ENCODE peak calls at places on chromosomes 11 and 22, in nine cellular contexts. One of them, this sample, is unnamed.

GRCh38 chr11:32704261-32704660 is 90.2 kb downstream of the CCDC73 start:
- DNase-seq in fibroblast of the conjunctiva: no peak
- DNase-seq in HCT116: no peak
- DNase-seq in uterus: no peak
- DNase-seq in GM12892: no peak
- DNase-seq in NCI-H748 treated with DMSO at 0.1 percent for 48 hours: no peak
- DNase-seq in activated CD4-positive, alpha-beta memory T cell treated with anti-CD3 and anti-CD28 coated beads for 36 hours: no peak
- DNase-seq in MCF 10A: no peak
- DNase-seq in AG09319: no peak
- DNase-seq in this sample: no peak

GRCh38 chr11:12573707-12574106 is 100.5 kb upstream of the TEAD1 start:
- DNase-seq in activated CD4-positive, alpha-beta memory T cell treated with anti-CD3 and anti-CD28 coated beads for 36 hours: no peak
- DNase-seq in HCT116: no peak
- DNase-seq in GM12892: no peak
- DNase-seq in NCI-H748 treated with DMSO at 0.1 percent for 48 hours: no peak
- DNase-seq in MCF 10A: no peak
- DNase-seq in uterus: no peak
- DNase-seq in AG09319: no peak
- DNase-seq in fibroblast of the conjunctiva: no peak
- DNase-seq in this sample: no peak

GRCh38 chr22:29907753-29908515 is 25.0 kb downstream of the MTMR3 start:
- DNase-seq in uterus: peak
- DNase-seq in fibroblast of the conjunctiva: peak
- DNase-seq in HCT116: peak
- DNase-seq in MCF 10A: peak
- DNase-seq in NCI-H748 treated with DMSO at 0.1 percent for 48 hours: no peak
- DNase-seq in activated CD4-positive, alpha-beta memory T cell treated with anti-CD3 and anti-CD28 coated beads for 36 hours: peak
- DNase-seq in GM12892: no peak
- DNase-seq in AG09319: peak
- DNase-seq in this sample: no peak

GRCh38 chr22:27560781-27561180 is 240.8 kb downstream of the MN1 start:
- DNase-seq in activated CD4-positive, alpha-beta memory T cell treated with anti-CD3 and anti-CD28 coated beads for 36 hours: no peak
- DNase-seq in NCI-H748 treated with DMSO at 0.1 percent for 48 hours: no peak
- DNase-seq in fibroblast of the conjunctiva: no peak
- DNase-seq in uterus: no peak
- DNase-seq in HCT116: no peak
- DNase-seq in MCF 10A: no peak
- DNase-seq in GM12892: no peak
- DNase-seq in AG09319: no peak
- DNase-seq in this sample: no peak

GRCh38 chr11:65150513-65151271 is 16.4 kb upstream of the SYVN1 start:
- DNase-seq in fibroblast of the conjunctiva: peak
- DNase-seq in AG09319: no peak
- DNase-seq in MCF 10A: peak
- DNase-seq in activated CD4-positive, alpha-beta memory T cell treated with anti-CD3 and anti-CD28 coated beads for 36 hours: peak
- DNase-seq in NCI-H748 treated with DMSO at 0.1 percent for 48 hours: no peak
- DNase-seq in uterus: peak
- DNase-seq in GM12892: no peak
- DNase-seq in HCT116: peak
- DNase-seq in this sample: no peak

GRCh38 chr11:46293616-46294015 is 16.2 kb downstream of the CREB3L1 start:
- DNase-seq in uterus: no peak
- DNase-seq in HCT116: no peak
- DNase-seq in MCF 10A: no peak
- DNase-seq in AG09319: peak
- DNase-seq in GM12892: no peak
- DNase-seq in NCI-H748 treated with DMSO at 0.1 percent for 48 hours: no peak
- DNase-seq in activated CD4-positive, alpha-beta memory T cell treated with anti-CD3 and anti-CD28 coated beads for 36 hours: no peak
- DNase-seq in fibroblast of the conjunctiva: no peak
- DNase-seq in this sample: no peak

GRCh38 chr22:49100764-49101163 is 726.9 kb downstream of the BRD1 start:
- DNase-seq in activated CD4-positive, alpha-beta memory T cell treated with anti-CD3 and anti-CD28 coated beads for 36 hours: no peak
- DNase-seq in AG09319: no peak
- DNase-seq in fibroblast of the conjunctiva: no peak
- DNase-seq in MCF 10A: no peak
- DNase-seq in HCT116: no peak
- DNase-seq in uterus: no peak
- DNase-seq in GM12892: no peak
- DNase-seq in NCI-H748 treated with DMSO at 0.1 percent for 48 hours: no peak
- DNase-seq in this sample: no peak

GRCh38 chr22:49657275-49657973 is 170.2 kb downstream of the BRD1 start:
- DNase-seq in HCT116: peak
- DNase-seq in MCF 10A: no peak
- DNase-seq in fibroblast of the conjunctiva: no peak
- DNase-seq in NCI-H748 treated with DMSO at 0.1 percent for 48 hours: no peak
- DNase-seq in activated CD4-positive, alpha-beta memory T cell treated with anti-CD3 and anti-CD28 coated beads for 36 hours: peak
- DNase-seq in AG09319: no peak
- DNase-seq in GM12892: peak
- DNase-seq in uterus: peak
- DNase-seq in this sample: peak

GRCh38 chr11:28153586-28153985 is 45.4 kb downstream of the METTL15 start:
- DNase-seq in GM12892: no peak
- DNase-seq in HCT116: no peak
- DNase-seq in fibroblast of the conjunctiva: no peak
- DNase-seq in activated CD4-positive, alpha-beta memory T cell treated with anti-CD3 and anti-CD28 coated beads for 36 hours: no peak
- DNase-seq in MCF 10A: no peak
- DNase-seq in AG09319: no peak
- DNase-seq in uterus: no peak
- DNase-seq in NCI-H748 treated with DMSO at 0.1 percent for 48 hours: no peak
- DNase-seq in this sample: no peak

GRCh38 chr11:68843052-68843561 is 1.4 kb upstream of the CPT1A start:
- DNase-seq in fibroblast of the conjunctiva: no peak
- DNase-seq in AG09319: no peak
- DNase-seq in HCT116: no peak
- DNase-seq in MCF 10A: no peak
- DNase-seq in activated CD4-positive, alpha-beta memory T cell treated with anti-CD3 and anti-CD28 coated beads for 36 hours: peak
- DNase-seq in GM12892: no peak
- DNase-seq in uterus: peak
- DNase-seq in NCI-H748 treated with DMSO at 0.1 percent for 48 hours: no peak
- DNase-seq in this sample: peak

GRCh38 chr11:132623496-132623895 is 908.8 kb downstream of the OPCML start:
- DNase-seq in NCI-H748 treated with DMSO at 0.1 percent for 48 hours: peak
- DNase-seq in fibroblast of the conjunctiva: no peak
- DNase-seq in AG09319: no peak
- DNase-seq in MCF 10A: peak
- DNase-seq in GM12892: no peak
- DNase-seq in activated CD4-positive, alpha-beta memory T cell treated with anti-CD3 and anti-CD28 coated beads for 36 hours: no peak
- DNase-seq in uterus: no peak
- DNase-seq in HCT116: no peak
- DNase-seq in this sample: no peak

GRCh38 chr22:49303781-49304461 is 523.8 kb downstream of the BRD1 start:
- DNase-seq in GM12892: no peak
- DNase-seq in fibroblast of the conjunctiva: no peak
- DNase-seq in HCT116: no peak
- DNase-seq in AG09319: no peak
- DNase-seq in uterus: no peak
- DNase-seq in activated CD4-positive, alpha-beta memory T cell treated with anti-CD3 and anti-CD28 coated beads for 36 hours: no peak
- DNase-seq in MCF 10A: no peak
- DNase-seq in NCI-H748 treated with DMSO at 0.1 percent for 48 hours: no peak
- DNase-seq in this sample: no peak

GRCh38 chr11:75055511-75055910 is 41.2 kb downstream of the OR2AT4 start:
- DNase-seq in uterus: no peak
- DNase-seq in GM12892: no peak
- DNase-seq in fibroblast of the conjunctiva: no peak
- DNase-seq in AG09319: no peak
- DNase-seq in NCI-H748 treated with DMSO at 0.1 percent for 48 hours: no peak
- DNase-seq in activated CD4-positive, alpha-beta memory T cell treated with anti-CD3 and anti-CD28 coated beads for 36 hours: no peak
- DNase-seq in MCF 10A: peak
- DNase-seq in HCT116: no peak
- DNase-seq in this sample: no peak

GRCh38 chr11:25615841-25616240 is 716.1 kb upstream of the ANO3 start:
- DNase-seq in uterus: no peak
- DNase-seq in GM12892: no peak
- DNase-seq in NCI-H748 treated with DMSO at 0.1 percent for 48 hours: no peak
- DNase-seq in HCT116: no peak
- DNase-seq in fibroblast of the conjunctiva: no peak
- DNase-seq in activated CD4-positive, alpha-beta memory T cell treated with anti-CD3 and anti-CD28 coated beads for 36 hours: no peak
- DNase-seq in MCF 10A: no peak
- DNase-seq in AG09319: no peak
- DNase-seq in this sample: no peak

GRCh38 chr11:117830674-117831351 is 6.3 kb upstream of the FXYD2 start:
- DNase-seq in fibroblast of the conjunctiva: no peak
- DNase-seq in activated CD4-positive, alpha-beta memory T cell treated with anti-CD3 and anti-CD28 coated beads for 36 hours: no peak
- DNase-seq in MCF 10A: no peak
- DNase-seq in NCI-H748 treated with DMSO at 0.1 percent for 48 hours: no peak
- DNase-seq in AG09319: no peak
- DNase-seq in uterus: peak
- DNase-seq in HCT116: no peak
- DNase-seq in GM12892: no peak
- DNase-seq in this sample: no peak

GRCh38 chr11:133894956-133895549 is 49.7 kb upstream of the SPATA19 start:
- DNase-seq in uterus: no peak
- DNase-seq in HCT116: no peak
- DNase-seq in fibroblast of the conjunctiva: no peak
- DNase-seq in activated CD4-positive, alpha-beta memory T cell treated with anti-CD3 and anti-CD28 coated beads for 36 hours: no peak
- DNase-seq in NCI-H748 treated with DMSO at 0.1 percent for 48 hours: no peak
- DNase-seq in GM12892: no peak
- DNase-seq in MCF 10A: no peak
- DNase-seq in AG09319: no peak
- DNase-seq in this sample: no peak

GRCh38 chr11:117458275-117459120 is 130.8 kb downstream of the CEP164 start:
- DNase-seq in activated CD4-positive, alpha-beta memory T cell treated with anti-CD3 and anti-CD28 coated beads for 36 hours: peak
- DNase-seq in fibroblast of the conjunctiva: no peak
- DNase-seq in NCI-H748 treated with DMSO at 0.1 percent for 48 hours: no peak
- DNase-seq in AG09319: no peak
- DNase-seq in HCT116: no peak
- DNase-seq in GM12892: peak
- DNase-seq in MCF 10A: peak
- DNase-seq in uterus: no peak
- DNase-seq in this sample: no peak

GRCh38 chr22:32701021-32701420 is 100.5 kb upstream of the TIMP3 start:
- DNase-seq in HCT116: no peak
- DNase-seq in uterus: no peak
- DNase-seq in activated CD4-positive, alpha-beta memory T cell treated with anti-CD3 and anti-CD28 coated beads for 36 hours: no peak
- DNase-seq in fibroblast of the conjunctiva: no peak
- DNase-seq in NCI-H748 treated with DMSO at 0.1 percent for 48 hours: no peak
- DNase-seq in GM12892: no peak
- DNase-seq in MCF 10A: peak
- DNase-seq in AG09319: no peak
- DNase-seq in this sample: no peak

This sample was measured in CD4-positive, CD25-positive, alpha-beta regulatory T cell.